ENCODE peak calls at places on chromosomes 12 and 14, in four cellular contexts. U, T, X and Z are unnamed samples.

GRCh38 chr14:103961928-103962578 is 19.7 kb upstream of the RD3L start:
- DNase-seq in U (no peak), T (no peak), X (no peak), Z (no peak)

GRCh38 chr14:92323916-92324818 is 1.2 kb downstream of the SLC24A4 start:
- DNase-seq in U (no peak), T (no peak), X (no peak), Z (no peak)

GRCh38 chr12:91091916-91092715 is 19.2 kb downstream of the LUM start:
- DNase-seq in U (no peak), T (no peak), X (no peak), Z (no peak)

GRCh38 chr12:12172106-12172511 is 94.7 kb downstream of the LRP6 start:
- DNase-seq in U (no peak), T (no peak), X (peak), Z (no peak)

GRCh38 chr14:81033841-81034240 is 78.4 kb downstream of the TSHR start:
- DNase-seq in U (no peak), T (no peak), X (no peak), Z (no peak)

GRCh38 chr14:29773990-29774389 is 153.7 kb downstream of the PRKD1 start:
- DNase-seq in U (no peak), T (no peak), X (no peak), Z (no peak)

GRCh38 chr14:22588419-22589095 is 467 bp downstream of the DAD1 start:
- DNase-seq in U (no peak), T (no peak), X (no peak), Z (no peak)

GRCh38 chr12:79939728-79940306 is 4.9 kb upstream of the PPP1R12A start:
- DNase-seq in U (no peak), T (no peak), X (no peak), Z (no peak)

GRCh38 chr14:90742709-90743108 is 73.5 kb downstream of the TTC7B start:
- DNase-seq in U (no peak), T (no peak), X (no peak), Z (no peak)

GRCh38 chr12:50932787-50933280 is 19.5 kb upstream of the HIGD1C start:
- DNase-seq in U (peak), T (no peak), X (no peak), Z (no peak)

GRCh38 chr12:68915055-68915454 is 17.9 kb downstream of the CPM start:
- DNase-seq in U (no peak), T (no peak), X (no peak), Z (no peak)

GRCh38 chr12:51847830-51848727 is at the start of gene FIGNL2:
- DNase-seq in U (no peak), T (peak), X (no peak), Z (peak)

GRCh38 chr12:450438-450837 is 9.3 kb upstream of the B4GALNT3 start:
- DNase-seq in U (no peak), T (peak), X (no peak), Z (no peak)

GRCh38 chr14:71414631-71415403 is 507.6 kb downstream of the PCNX1 start:
- DNase-seq in U (no peak), T (no peak), X (no peak), Z (no peak)

GRCh38 chr12:93302331-93303229 is 75.1 kb upstream of the NUDT4 start:
- DNase-seq in U (no peak), T (peak), X (no peak), Z (no peak)

GRCh38 chr14:51518681-51519080 is 133.0 kb upstream of the FRMD6 start:
- DNase-seq in U (no peak), T (no peak), X (no peak), Z (no peak)

GRCh38 chr12:93180566-93180965 is 197.2 kb upstream of the NUDT4 start:
- DNase-seq in U (no peak), T (no peak), X (no peak), Z (no peak)

GRCh38 chr12:67752226-67752732 is 103.7 kb downstream of the DYRK2 start:
- DNase-seq in U (no peak), T (no peak), X (no peak), Z (no peak)
- TF ChIP-seq FOXK2 in U (no peak), T (no peak), X (no peak), Z (no peak)

DNA sequence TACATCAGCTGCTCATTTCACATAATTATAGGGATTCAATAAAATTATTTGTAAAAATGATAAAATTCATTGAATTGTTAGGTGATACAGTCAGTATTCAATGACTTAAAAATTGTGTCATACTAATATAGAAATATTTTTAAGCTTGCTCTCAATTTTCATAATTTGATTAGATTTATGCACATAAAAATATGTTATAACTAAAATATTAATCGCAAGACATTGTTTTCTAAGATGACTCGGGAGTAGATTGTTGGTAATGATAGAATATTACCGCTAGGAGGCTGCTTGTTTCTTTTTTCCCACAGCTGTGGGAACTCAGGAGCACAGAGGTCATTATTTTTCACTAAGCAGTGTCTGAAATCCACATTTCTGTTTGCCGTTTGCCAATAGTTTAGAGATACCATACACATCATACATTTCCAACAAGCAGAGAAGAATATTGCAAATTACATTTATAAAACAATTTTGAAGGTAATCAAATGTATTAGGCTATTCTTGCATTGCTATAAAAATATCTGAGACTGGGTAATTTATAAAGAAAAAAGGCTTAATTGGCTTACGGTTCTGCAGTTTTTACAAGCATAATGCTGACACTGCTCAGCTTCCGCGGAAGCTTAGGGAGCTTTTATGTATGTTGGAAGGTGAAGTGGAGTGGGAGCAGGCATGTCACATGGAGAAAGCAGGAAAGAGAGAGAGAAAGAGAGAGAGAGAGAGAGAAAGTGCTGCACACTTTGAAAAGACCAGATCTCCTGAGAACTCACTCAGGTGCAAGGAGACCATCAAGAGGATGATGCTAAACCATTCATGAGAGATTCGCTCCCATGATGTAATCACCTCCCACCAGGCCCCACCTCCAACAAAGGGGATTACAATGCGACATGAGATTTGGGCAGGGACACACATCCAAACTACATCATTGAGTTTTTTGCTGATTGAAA is 9.2 kb downstream of the CD69 start:
- DNase-seq in U (peak), T (peak), X (no peak), Z (no peak)
- TF ChIP-seq SP1 in U (no peak), T (peak), X (no peak), Z (no peak)

DNA sequence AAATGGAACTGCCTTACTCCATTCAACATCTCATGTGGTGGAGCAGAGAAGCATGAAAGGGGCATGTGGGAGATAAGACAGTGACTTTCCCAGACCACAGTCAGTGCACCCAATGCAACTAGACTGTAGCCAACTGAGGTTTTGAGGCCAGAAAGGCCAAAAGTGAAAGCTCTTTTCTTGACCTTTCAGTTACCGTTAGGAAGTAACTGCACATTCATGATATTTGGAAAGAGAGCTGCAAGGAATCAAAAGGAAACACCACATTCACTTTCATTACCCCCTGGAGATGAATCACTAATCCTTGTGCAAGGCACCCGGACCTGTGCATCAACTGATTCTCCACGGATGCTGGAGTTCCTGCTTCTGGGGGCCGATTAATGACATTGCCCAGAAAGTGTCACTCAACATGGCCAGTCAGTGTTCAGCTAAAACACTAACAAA is 72.9 kb upstream of the ELK3 start:
- DNase-seq in U (no peak), T (no peak), X (peak), Z (no peak)
- TF ChIP-seq FOXK2 in U (no peak), T (no peak), X (no peak), Z (no peak)

GRCh38 chr12:106080786-106081185 is 58.0 kb downstream of the NUAK1 start:
- DNase-seq in U (no peak), T (no peak), X (no peak), Z (no peak)

GRCh38 chr12:106081606-106082005 is 57.1 kb downstream of the NUAK1 start:
- DNase-seq in U (peak), T (no peak), X (no peak), Z (no peak)

GRCh38 chr12:106078358-106079025 is 60.3 kb downstream of the NUAK1 start:
- DNase-seq in U (no peak), T (no peak), X (no peak), Z (no peak)

GRCh38 chr12:106079148-106079738 is 59.5 kb downstream of the NUAK1 start:
- DNase-seq in U (no peak), T (no peak), X (no peak), Z (no peak)

GRCh38 chr12:106080111-106080732 is 58.5 kb downstream of the NUAK1 start:
- DNase-seq in U (no peak), T (no peak), X (no peak), Z (no peak)
- TF ChIP-seq SP1 in U (no peak), T (no peak), X (no peak), Z (no peak)

DNA sequence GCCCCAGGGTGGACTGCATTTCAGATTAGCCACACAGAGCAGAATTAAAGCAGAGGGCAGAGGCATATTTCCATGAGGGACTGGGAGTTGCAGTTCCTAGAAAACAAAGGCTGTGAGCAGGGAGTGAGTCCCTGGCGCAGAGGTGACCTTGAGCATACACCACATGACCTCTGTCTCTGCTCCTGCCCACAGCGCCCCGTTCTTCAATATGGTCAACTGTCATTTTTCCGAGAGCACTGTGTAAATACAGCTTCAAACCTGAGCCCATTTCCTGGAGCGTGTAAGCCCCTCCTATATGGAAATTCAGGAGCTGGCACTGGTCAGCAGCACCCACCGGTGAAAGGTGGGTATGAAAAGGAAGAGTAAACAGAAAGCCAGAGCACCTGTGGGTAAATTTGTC is 192.2 kb upstream of the PELI2 start:
- DNase-seq in U (peak), T (no peak), X (no peak), Z (no peak)
- TF ChIP-seq FOXK2 in U (no peak), T (no peak), X (no peak), Z (no peak)